ENCODE peak calls at places on chromosomes 16 and 17, in ten cellular contexts. X is neural crest cell, D is tibial artery, H is HFFc6, Q is stomach, L is endodermal cell, K is IMR-90, N is GM20000, I is H1, V is OCI-LY7. G is an unnamed sample.

GRCh38 chr17:58249270-58250133 is 11.1 kb downstream of the LPO start:
- DNase-seq in X (peak; percentile 85), D (no peak), H (peak; percentile 13), Q (peak; percentile 66), L (peak; percentile 95), K (peak; percentile 31), N (peak; percentile 89), I (no peak), V (peak; percentile 48), G (peak; percentile 33)

GRCh38 chr17:42795061-42795460 is 3.4 kb downstream of the COA3 start:
- DNase-seq in X (no peak), D (no peak), H (no peak), Q (no peak), L (no peak), K (no peak), N (no peak), I (no peak), V (no peak), G (no peak)

GRCh38 chr16:69762843-69763556 is 868 bp downstream of the WWP2 start:
- DNase-seq in X (no peak), D (no peak), H (peak; percentile 46), Q (no peak), L (no peak), K (peak; percentile 49), N (peak; percentile 31), I (no peak), V (peak; percentile 41), G (no peak)

GRCh38 chr16:69319826-69320730 is 8.9 kb downstream of the VPS4A start:
- DNase-seq in X (no peak), D (peak; percentile 12), H (no peak), Q (no peak), L (no peak), K (no peak), N (no peak), I (no peak), V (no peak), G (no peak)

GRCh38 chr17:10121971-10122707 is 76.3 kb downstream of the GAS7 start:
- DNase-seq in X (no peak), D (peak; percentile 61), H (no peak), Q (no peak), L (peak; percentile 65), K (peak; percentile 19), N (peak; percentile 49), I (no peak), V (no peak), G (no peak)

GRCh38 chr17:36578671-36579070 is 13.0 kb upstream of the DHRS11 start:
- DNase-seq in X (no peak), D (no peak), H (no peak), Q (no peak), L (no peak), K (peak; percentile 44), N (no peak), I (no peak), V (no peak), G (no peak)

GRCh38 chr16:19698480-19699465 is 19.3 kb downstream of the KNOP1 start:
- DNase-seq in X (no peak), D (no peak), H (no peak), Q (no peak), L (no peak), K (peak; percentile 20), N (no peak), I (no peak), V (no peak), G (peak; percentile 69)

GRCh38 chr17:81340606-81341346 is 45.7 kb upstream of the SLC38A10 start:
- DNase-seq in X (no peak), D (peak; percentile 45), H (no peak), Q (no peak), L (peak; percentile 71), K (no peak), N (no peak), I (no peak), V (no peak), G (no peak)

GRCh38 chr17:44900894-44901293 is 1.6 kb upstream of the EFTUD2 start:
- DNase-seq in X (no peak), D (peak; percentile 38), H (peak; percentile 77), Q (no peak), L (no peak), K (peak; percentile 83), N (no peak), I (no peak), V (no peak), G (peak; percentile 92)

GRCh38 chr17:34378664-34379101 is 15.7 kb upstream of the CCL1 start:
- DNase-seq in X (no peak), D (no peak), H (no peak), Q (no peak), L (peak; percentile 36), K (no peak), N (peak; percentile 73), I (no peak), V (peak; percentile 85), G (no peak)

GRCh38 chr17:69864531-69864930 is 210.5 kb upstream of the KCNJ16 start:
- DNase-seq in X (no peak), D (no peak), H (no peak), Q (no peak), L (no peak), K (peak; percentile 60), N (no peak), I (no peak), V (no peak), G (no peak)

GRCh38 chr16:65024649-65025243 is 97.1 kb downstream of the CDH11 start:
- DNase-seq in X (no peak), D (no peak), H (peak; percentile 60), Q (no peak), L (no peak), K (peak; percentile 79), N (no peak), I (no peak), V (no peak), G (no peak)

GRCh38 chr16:11586856-11587642 is at the start of gene LITAF:
- DNase-seq in X (peak; percentile 41), D (peak; percentile 56), H (peak; percentile 11), Q (peak; percentile 78), L (peak; percentile 83), K (peak; percentile 42), N (peak; percentile 96), I (peak; percentile 9), V (peak; percentile 55), G (peak; percentile 66)

GRCh38 chr17:6343736-6344135 is 91.2 kb downstream of the AIPL1 start:
- DNase-seq in X (no peak), D (no peak), H (no peak), Q (no peak), L (no peak), K (no peak), N (no peak), I (no peak), V (no peak), G (no peak)

DNA sequence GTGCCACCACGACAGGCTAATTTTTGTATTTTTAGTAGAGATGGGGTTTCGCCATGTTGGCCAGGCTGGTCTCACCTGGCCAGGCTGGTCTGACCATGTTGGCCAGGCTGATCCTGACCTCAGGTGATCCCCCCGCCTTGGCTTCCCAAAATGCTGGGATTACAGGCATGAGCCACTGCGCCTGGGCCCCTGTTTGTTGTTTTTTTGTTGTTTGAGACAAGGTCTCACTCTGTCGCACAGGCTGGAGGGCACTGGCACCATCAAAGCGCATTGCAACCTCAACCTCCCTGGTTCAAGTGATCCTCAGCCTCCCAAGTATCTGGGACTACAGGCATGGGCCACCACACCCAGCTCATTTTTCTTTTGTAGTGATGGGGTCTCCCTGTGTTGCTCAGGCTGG is 43.7 kb upstream of the TAOK1 start:
- DNase-seq in X (no peak), D (no peak), H (no peak), Q (no peak), L (no peak), K (no peak), N (no peak), I (no peak), V (no peak), G (no peak)
- TF ChIP-seq CTCF in X (no peak), D (no peak), H (no peak), Q (no peak), L (no peak), K (no peak), N (no peak), I (no peak), V (no peak), G (no peak)

GRCh38 chr16:86819523-86819887 is 241.2 kb downstream of the FOXL1 start:
- DNase-seq in X (no peak), D (no peak), H (no peak), Q (no peak), L (no peak), K (no peak), N (no peak), I (no peak), V (no peak), G (no peak)
- TF ChIP-seq CTCF in X (no peak), D (no peak), H (peak; percentile 66), Q (no peak), L (peak; percentile 67), K (peak; percentile 47), N (no peak), I (no peak), V (no peak), G (no peak)

DNA sequence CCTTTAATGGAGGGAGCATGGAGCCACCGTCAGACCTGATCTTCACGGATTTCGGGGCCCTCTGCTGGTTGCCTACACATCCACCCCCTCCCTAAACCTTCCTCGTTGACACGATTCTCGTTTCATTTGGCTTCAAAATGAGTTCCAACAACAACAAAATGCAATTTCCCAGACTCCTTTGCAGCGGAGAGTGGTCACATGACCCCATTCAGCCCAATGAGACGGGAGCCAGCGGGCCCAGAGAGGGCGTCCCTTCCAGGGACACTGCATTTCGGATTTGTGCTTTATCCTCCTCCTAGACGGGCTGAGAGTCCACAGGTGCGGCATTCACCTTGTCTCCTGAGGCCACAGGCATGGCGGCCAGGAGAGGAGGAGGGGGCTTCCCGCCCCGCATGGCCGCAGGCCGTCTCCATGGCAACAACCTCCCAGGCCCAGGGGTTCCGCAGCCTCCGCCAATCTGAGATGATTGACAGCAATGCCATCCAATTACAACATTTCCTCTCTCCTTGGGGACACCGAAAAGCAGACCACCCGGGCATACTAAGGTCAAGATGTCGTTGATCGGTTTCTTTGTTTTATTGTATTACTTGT is 259.8 kb downstream of the C16orf95 start:
- DNase-seq in X (no peak), D (no peak), H (no peak), Q (no peak), L (peak; percentile 66), K (no peak), N (no peak), I (no peak), V (no peak), G (peak; percentile 27)
- TF ChIP-seq CTCF in X (no peak), D (peak; percentile 11), H (peak; percentile 52), Q (no peak), L (peak; percentile 63), K (peak; percentile 10), N (no peak), I (peak; percentile 41), V (peak; percentile 21), G (peak; percentile 22)

DNA sequence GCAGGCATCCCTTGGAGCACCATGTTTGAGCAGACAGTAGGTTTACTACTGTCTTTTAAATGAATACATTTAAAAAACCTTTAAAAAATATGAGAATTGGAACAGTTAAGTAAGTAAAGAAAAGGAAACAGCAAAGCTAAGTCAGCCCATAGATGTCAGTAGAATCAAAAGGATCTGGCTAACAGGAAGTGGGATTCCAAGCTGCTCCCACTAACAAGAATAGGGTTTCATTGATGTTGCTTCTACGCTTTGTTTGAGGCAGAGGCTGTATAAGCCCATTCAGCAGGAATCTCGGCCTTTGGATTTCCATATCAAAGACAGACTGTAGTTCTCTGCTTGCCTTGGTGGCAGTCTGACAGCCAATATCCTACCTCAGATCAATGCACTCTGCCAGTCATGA is 122.9 kb upstream of the ELAC2 start:
- DNase-seq in X (peak; percentile 31), D (no peak), H (no peak), Q (no peak), L (peak; percentile 75), K (peak; percentile 24), N (no peak), I (peak; percentile 33), V (no peak), G (no peak)
- TF ChIP-seq CTCF in X (no peak), D (no peak), H (peak; percentile 31), Q (no peak), L (peak; percentile 46), K (peak; percentile 30), N (no peak), I (no peak), V (no peak), G (no peak)